ENCODE peak calls at places on chromosomes 16 and 17, in five cellular contexts. K, N, H, O and F are unnamed samples.

GRCh38 chr17:82213251-82214011 is 789 bp upstream of the CCDC57 start:
- DNase-seq in O (peak; percentile 79), N (peak; percentile 46), K (peak; percentile 80), H (peak; percentile 66), F (peak; percentile 47)

GRCh38 chr16:15777533-15778203 is 79.2 kb downstream of the MYH11 start:
- DNase-seq in K (peak; percentile 40), H (no peak), N (peak; percentile 65), O (no peak), F (no peak)

GRCh38 chr17:4950075-4950756 is 703 bp upstream of the ENO3 start:
- DNase-seq in O (peak; percentile 86), K (peak; percentile 37), N (no peak), H (peak; percentile 65), F (no peak)

GRCh38 chr16:52494621-52495020 is 52.3 kb downstream of the TOX3 start:
- DNase-seq in O (no peak), H (no peak), K (no peak), N (peak; percentile 27), F (no peak)

GRCh38 chr16:78368121-78369102 is 269.0 kb downstream of the WWOX start:
- DNase-seq in N (no peak), H (no peak), O (no peak), K (no peak), F (no peak)

GRCh38 chr16:77300232-77300631 is 101.0 kb downstream of the SYCE1L start:
- DNase-seq in K (no peak), N (peak; percentile 38), O (no peak), H (no peak), F (no peak)

GRCh38 chr16:89922477-89922883 is 662 bp upstream of the TUBB3 start:
- DNase-seq in H (peak; percentile 69), N (peak; percentile 53), O (peak; percentile 98), K (peak; percentile 92), F (no peak)

GRCh38 chr17:17300624-17301568 is 2.3 kb upstream of the NT5M start:
- DNase-seq in N (no peak), K (peak; percentile 55), H (peak; percentile 62), O (peak; percentile 62), F (no peak)

GRCh38 chr17:17528101-17528500 is 31.9 kb upstream of the RASD1 start:
- DNase-seq in K (no peak), O (no peak), H (no peak), N (no peak), F (no peak)

GRCh38 chr17:45222273-45222993 is 748 bp downstream of the FMNL1 start:
- DNase-seq in N (no peak), H (no peak), O (no peak), K (no peak), F (no peak)

GRCh38 chr16:4890026-4890425 is 42.7 kb downstream of the UBN1 start:
- DNase-seq in K (no peak), N (no peak), O (no peak), H (no peak), F (no peak)

GRCh38 chr16:4886151-4886550 is 38.9 kb downstream of the UBN1 start:
- DNase-seq in O (no peak), N (no peak), K (no peak), H (no peak), F (no peak)

GRCh38 chr16:4891097-4891885 is 44.0 kb downstream of the UBN1 start:
- DNase-seq in O (no peak), K (no peak), H (no peak), N (no peak), F (no peak)

GRCh38 chr16:4890686-4891085 is 43.4 kb downstream of the UBN1 start:
- DNase-seq in K (no peak), N (no peak), O (no peak), H (no peak), F (no peak)

DNA sequence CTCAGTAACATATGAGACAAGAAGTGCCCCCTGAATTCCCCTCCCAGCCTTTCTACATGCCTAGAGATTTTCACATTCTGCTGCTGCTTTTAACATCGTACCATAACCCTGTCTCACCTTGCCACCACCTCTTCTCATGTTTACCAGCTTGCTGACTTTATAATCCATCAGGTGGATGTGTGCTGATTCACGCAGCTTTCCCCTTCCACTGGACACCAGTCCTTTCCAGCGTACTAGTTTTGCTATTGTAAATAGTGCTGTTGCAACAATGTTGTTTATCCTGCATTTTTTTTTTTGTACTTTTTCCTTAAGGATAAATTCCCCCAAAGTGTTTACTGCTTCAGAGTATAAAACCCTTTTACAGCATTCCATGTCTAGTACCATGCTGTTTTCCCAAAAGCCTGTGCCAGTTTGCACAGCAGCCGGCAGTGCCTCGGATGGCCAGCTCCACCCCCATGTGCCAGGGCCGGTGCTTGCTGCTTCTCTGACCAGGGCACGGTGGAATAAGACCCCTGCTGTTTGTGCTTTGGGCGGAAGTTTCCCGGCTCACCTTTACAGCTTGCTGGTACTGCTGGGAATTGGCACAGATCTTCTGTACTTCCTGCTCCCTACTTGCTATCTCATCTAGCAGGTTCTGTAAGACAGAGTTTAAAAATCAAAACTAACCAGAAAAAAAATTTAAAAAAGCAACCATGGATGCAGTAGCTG is 41.3 kb downstream of the UBN1 start:
- DNase-seq in K (peak; percentile 13), N (no peak), H (no peak), O (no peak), F (no peak)
- H3K4me3 ChIP-seq in K (no peak overlapping the region), N (no peak overlapping the region), H (no peak overlapping the region), O (no peak overlapping the region), F (no peak overlapping the region)

GRCh38 chr17:64455993-64456885 is 7.3 kb downstream of the MILR1 start:
- DNase-seq in K (no peak), H (no peak), O (no peak), N (no peak), F (no peak)
- H3K4me3 ChIP-seq in K (no peak overlapping the region), H (no peak overlapping the region), O (no peak overlapping the region), N (no peak overlapping the region), F (no peak overlapping the region)

DNA sequence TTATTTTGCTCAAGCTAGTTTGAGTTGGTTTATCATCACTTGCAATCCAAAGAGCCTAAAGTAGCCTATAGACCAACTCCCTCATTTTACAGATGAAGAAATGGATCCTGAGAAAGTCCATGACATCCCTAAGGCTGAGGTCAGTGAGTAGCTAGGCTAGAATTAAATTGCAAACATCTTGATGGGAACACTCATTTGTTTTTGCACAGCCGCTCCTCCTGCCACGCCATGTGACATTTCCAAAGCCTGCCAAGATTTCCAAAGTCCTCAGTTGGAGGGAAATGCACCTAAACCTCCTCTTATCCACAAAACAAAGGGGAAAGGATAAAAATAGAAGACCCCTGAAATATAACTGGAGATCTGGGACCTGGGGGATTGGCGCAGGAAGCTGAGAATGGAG is 15.0 kb downstream of the TMEM92 start:
- DNase-seq in O (no peak), N (no peak), H (peak; percentile 54), K (peak; percentile 83), F (peak; percentile 37)
- H3K4me3 ChIP-seq in O (no peak overlapping the region), N (no peak overlapping the region), H (no peak overlapping the region), K (peak overlapping the region; percentile 32), F (no peak overlapping the region)

DNA sequence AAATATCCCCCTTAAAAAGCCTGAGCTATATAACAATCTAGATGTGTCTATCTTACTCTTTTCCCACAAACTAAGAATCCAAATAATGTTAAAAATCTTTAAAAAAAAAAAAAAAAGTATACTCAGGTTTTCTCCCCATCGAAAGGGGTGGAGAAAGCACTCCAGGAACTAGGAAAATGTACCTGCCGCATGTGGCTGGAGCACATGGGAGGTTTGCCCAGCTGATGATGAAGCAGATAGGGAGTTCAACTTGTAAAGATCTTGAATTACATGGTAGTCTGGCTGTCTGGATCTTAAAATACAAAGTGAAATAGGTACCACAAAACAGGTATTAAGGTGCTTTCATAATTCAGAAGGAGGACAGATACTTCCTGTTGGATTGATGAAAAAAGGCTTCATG is 8.8 kb upstream of the SLFN14 start:
- DNase-seq in O (no peak), N (no peak), H (no peak), K (no peak), F (no peak)
- H3K4me3 ChIP-seq in O (no peak overlapping the region), N (peak overlapping the region; percentile 54), H (no peak overlapping the region), K (no peak overlapping the region), F (no peak overlapping the region)

DNA sequence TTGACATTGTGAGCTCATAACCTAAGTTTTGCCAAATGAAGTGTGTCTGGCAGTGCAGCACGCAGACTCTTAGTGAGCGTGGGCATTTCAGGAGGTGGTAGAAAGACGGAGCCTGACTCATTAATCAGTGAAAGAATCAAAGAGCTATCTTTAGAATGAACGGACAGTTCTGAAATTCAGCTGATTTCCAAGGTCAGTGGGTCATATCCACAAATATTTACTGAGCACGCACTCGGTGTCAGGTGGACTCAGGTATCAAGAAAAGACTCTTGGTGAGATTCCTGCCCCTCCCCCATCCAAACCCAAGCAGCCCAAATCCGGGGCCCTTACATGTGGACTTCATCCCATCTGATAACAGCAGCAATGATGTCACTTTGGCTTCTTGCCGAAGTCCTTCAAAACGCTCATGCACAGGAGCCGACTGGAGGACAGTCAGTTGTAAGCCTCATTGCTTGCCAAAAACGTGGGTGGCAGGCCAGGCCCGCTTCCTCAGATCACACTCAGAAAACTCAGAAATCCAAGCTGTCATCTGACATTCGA is 185.8 kb downstream of the HS3ST3A1 start:
- DNase-seq in H (no peak), O (peak; percentile 94), N (peak; percentile 50), K (peak; percentile 54), F (no peak)
- H3K4me3 ChIP-seq in H (no peak overlapping the region), O (no peak overlapping the region), N (no peak overlapping the region), K (no peak overlapping the region), F (no peak overlapping the region)

GRCh38 chr17:61393904-61394629 is 5.6 kb upstream of the TBX2 start:
- DNase-seq in N (peak; percentile 83), O (no peak), K (peak; percentile 67), H (no peak), F (no peak)

GRCh38 chr17:61395983-61396585 is 3.6 kb upstream of the TBX2 start:
- DNase-seq in N (no peak), K (no peak), O (no peak), H (no peak), F (no peak)

GRCh38 chr17:61396586-61397085 is 3.0 kb upstream of the TBX2 start:
- DNase-seq in K (peak; percentile 48), O (no peak), N (no peak), H (no peak), F (no peak)

GRCh38 chr17:61394630-61395408 is 4.8 kb upstream of the TBX2 start:
- DNase-seq in O (no peak), N (no peak), H (no peak), K (no peak), F (no peak)

DNA sequence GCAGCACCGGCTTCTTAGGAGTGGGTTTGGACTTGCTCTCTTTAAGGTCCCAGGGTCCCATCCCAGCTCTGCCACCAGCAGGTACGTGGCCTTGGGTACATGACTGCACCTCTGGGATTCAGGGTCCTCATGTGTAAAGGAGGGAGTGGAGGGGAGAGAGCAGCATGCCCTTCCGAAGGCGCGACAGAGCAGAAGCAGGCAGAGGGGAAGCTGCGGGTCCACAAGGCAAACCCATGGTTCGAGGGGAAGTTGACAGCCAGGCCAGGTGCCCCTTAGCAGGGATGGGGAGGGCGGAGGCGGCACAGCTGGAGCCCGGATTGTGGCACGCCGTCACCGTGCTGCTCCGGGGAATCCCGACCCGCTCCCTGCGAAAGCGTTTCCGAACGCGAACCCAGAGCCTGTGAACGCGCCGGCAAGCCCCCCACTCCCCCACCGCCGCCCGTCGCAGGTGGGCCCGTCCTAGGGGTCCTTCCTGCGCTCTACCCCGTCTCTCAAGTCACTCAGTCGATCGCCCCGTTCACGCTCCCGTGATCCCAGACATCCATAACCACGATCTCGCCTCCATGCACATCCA is 4.1 kb upstream of the TBX2 start:
- DNase-seq in N (no peak), H (no peak), K (no peak), O (no peak), F (no peak)
- H3K4me3 ChIP-seq in N (no peak overlapping the region), H (no peak overlapping the region), K (peak overlapping the region; percentile 74), O (no peak overlapping the region), F (peak overlapping the region; percentile 78)